ENCODE peak calls at places on chromosome 4, in eight cellular contexts. E is coronary artery, H is NB4, M is HFFc6, C is AG09319, R is WTC11, T is fibroblast of lung, B is uterus. K is an unnamed sample.

GRCh38 chr4:39642885-39643550 is 4.4 kb upstream of the SMIM14 start:
- DNase-seq in E (no peak), H (peak; percentile 65), M (no peak), C (no peak), R (no peak), T (no peak), B (no peak), K (no peak)

GRCh38 chr4:16524911-16525574 is 298.8 kb upstream of the TAPT1 start:
- DNase-seq in E (no peak), H (no peak), M (no peak), C (peak; percentile 35), R (no peak), T (peak; percentile 96), B (peak; percentile 37), K (no peak)

GRCh38 chr4:122591196-122591595 is 29.7 kb downstream of the IL21 start:
- DNase-seq in E (no peak), H (no peak), M (no peak), C (no peak), R (no peak), T (no peak), B (no peak), K (no peak)

GRCh38 chr4:8745036-8745827 is 126.4 kb downstream of the HMX1 start:
- DNase-seq in E (no peak), H (no peak), M (no peak), C (no peak), R (no peak), T (no peak), B (no peak), K (no peak)

GRCh38 chr4:140252742-140253555 is 99.0 kb upstream of the MAML3 start:
- DNase-seq in E (peak; percentile 80), H (peak; percentile 69), M (no peak), C (peak; percentile 19), R (peak; percentile 75), T (peak; percentile 72), B (peak; percentile 82), K (peak; percentile 41)

GRCh38 chr4:116925900-116926457 is 159.4 kb downstream of the TRAM1L1 start:
- DNase-seq in E (no peak), H (no peak), M (no peak), C (no peak), R (peak; percentile 73), T (no peak), B (no peak), K (no peak)

GRCh38 chr4:186946140-186946539 is 222.5 kb upstream of the FAT1 start:
- DNase-seq in E (no peak), H (no peak), M (no peak), C (no peak), R (peak; percentile 12), T (no peak), B (no peak), K (no peak)

GRCh38 chr4:74161676-74162450 is 3.9 kb downstream of the MTHFD2L start:
- DNase-seq in E (no peak), H (no peak), M (peak; percentile 21), C (no peak), R (no peak), T (peak; percentile 48), B (no peak), K (no peak)

GRCh38 chr4:40058854-40059253 is 2.2 kb downstream of the N4BP2 start:
- DNase-seq in E (no peak), H (no peak), M (no peak), C (no peak), R (no peak), T (no peak), B (no peak), K (no peak)

GRCh38 chr4:109977854-109978501 is 65.3 kb downstream of the EGF start:
- DNase-seq in E (no peak), H (peak; percentile 27), M (peak; percentile 63), C (no peak), R (no peak), T (peak; percentile 65), B (no peak), K (no peak)

GRCh38 chr4:131609039-131609438 is 1540.1 kb upstream of the PCDH10 start:
- DNase-seq in E (no peak), H (no peak), M (no peak), C (no peak), R (no peak), T (peak; percentile 9), B (no peak), K (no peak)

GRCh38 chr4:27381806-27382205 is 521.2 kb downstream of the STIM2 start:
- DNase-seq in E (no peak), H (no peak), M (no peak), C (no peak), R (no peak), T (no peak), B (no peak), K (no peak)

GRCh38 chr4:67719953-67720617 is 19.1 kb upstream of the UBA6 start:
- DNase-seq in E (no peak), H (no peak), M (no peak), C (no peak), R (no peak), T (no peak), B (no peak), K (no peak)

GRCh38 chr4:152536545-152537182 is 772 bp upstream of the FBXW7 start:
- DNase-seq in E (no peak), H (peak; percentile 73), M (peak; percentile 48), C (no peak), R (no peak), T (peak; percentile 55), B (no peak), K (no peak)

GRCh38 chr4:151014521-151015457 is at the start of gene LRBA:
- DNase-seq in E (peak; percentile 80), H (peak; percentile 79), M (peak; percentile 28), C (no peak), R (peak; percentile 92), T (peak; percentile 39), B (peak; percentile 60), K (peak; percentile 24)

GRCh38 chr4:163707873-163708272 is 213.4 kb downstream of the TMA16 start:
- DNase-seq in E (no peak), H (no peak), M (no peak), C (no peak), R (peak; percentile 13), T (no peak), B (no peak), K (no peak)

GRCh38 chr4:166165829-166166420 is 292.9 kb downstream of the TLL1 start:
- DNase-seq in E (no peak), H (peak; percentile 70), M (peak; percentile 78), C (peak; percentile 7), R (no peak), T (peak; percentile 81), B (no peak), K (peak; percentile 15)

GRCh38 chr4:87911252-87911774 is 64.2 kb upstream of the SPP1 start:
- DNase-seq in E (no peak), H (no peak), M (no peak), C (no peak), R (no peak), T (peak; percentile 37), B (no peak), K (no peak)

GRCh38 chr4:139725236-139725635 is 59.6 kb downstream of the MGST2 start:
- DNase-seq in E (no peak), H (no peak), M (no peak), C (no peak), R (no peak), T (no peak), B (no peak), K (no peak)

GRCh38 chr4:176156656-176157055 is 38.7 kb downstream of the SPATA4 start:
- DNase-seq in E (no peak), H (no peak), M (no peak), C (peak; percentile 16), R (no peak), T (peak; percentile 43), B (no peak), K (no peak)

GRCh38 chr4:103197765-103198110 is 405 bp downstream of the CENPE start:
- DNase-seq in E (no peak), H (no peak), M (peak; percentile 17), C (no peak), R (no peak), T (no peak), B (no peak), K (no peak)

GRCh38 chr4:159607824-159608223 is 504.9 kb downstream of the RAPGEF2 start:
- DNase-seq in E (no peak), H (no peak), M (no peak), C (no peak), R (no peak), T (no peak), B (no peak), K (no peak)

GRCh38 chr4:159606835-159607234 is 504.0 kb downstream of the RAPGEF2 start:
- DNase-seq in E (no peak), H (no peak), M (no peak), C (no peak), R (no peak), T (no peak), B (no peak), K (no peak)

DNA sequence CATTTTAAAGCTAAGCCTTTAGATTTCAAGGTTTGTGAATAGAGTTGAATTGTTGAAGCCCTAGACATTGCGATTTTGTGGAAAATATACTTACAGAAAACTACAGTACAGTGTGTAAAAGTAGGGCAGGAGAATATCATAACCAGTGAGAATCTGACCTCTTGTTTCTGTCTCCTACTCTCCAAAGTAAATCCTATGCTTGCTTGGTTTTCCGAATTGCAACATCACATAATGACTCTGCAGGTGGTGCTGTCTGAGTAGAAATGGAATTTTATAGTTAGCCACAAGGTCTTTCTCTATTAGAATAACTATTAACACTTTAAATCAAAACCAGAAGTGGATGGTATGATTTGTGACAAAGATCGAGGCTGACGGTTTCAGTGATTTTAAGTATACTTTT is 505.6 kb downstream of the RAPGEF2 start:
- DNase-seq in E (no peak), H (no peak), M (no peak), C (no peak), R (no peak), T (no peak), B (no peak), K (no peak)
- TF ChIP-seq CTCF in E (no peak), H (no peak), M (no peak), C (no peak), R (no peak), T (no peak), B (no peak), K (no peak)

DNA sequence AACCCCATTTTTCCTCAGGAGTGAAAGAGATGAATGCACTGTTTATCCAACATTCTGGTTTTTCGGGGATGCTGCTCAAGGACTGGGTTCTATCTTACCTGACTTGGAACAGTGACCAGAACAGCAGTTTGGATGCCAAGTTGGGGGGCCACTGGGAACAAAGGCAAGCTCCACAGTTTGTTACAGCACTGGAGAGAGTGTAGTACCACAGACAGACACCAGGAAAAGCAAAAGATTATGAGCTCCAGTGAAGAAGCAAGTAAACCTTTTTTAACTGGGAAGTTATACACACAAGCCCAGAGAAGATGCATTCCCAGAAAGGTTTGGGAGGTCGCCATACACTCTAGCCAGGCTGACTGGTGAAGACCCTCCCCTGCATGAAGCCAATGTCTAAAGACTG is 13.6 kb downstream of the C4orf36 start:
- DNase-seq in E (no peak), H (no peak), M (no peak), C (no peak), R (no peak), T (no peak), B (no peak), K (no peak)
- TF ChIP-seq CTCF in E (no peak), H (no peak), M (peak; percentile 28), C (no peak), R (peak; percentile 17), T (no peak), B (no peak), K (no peak)

GRCh38 chr4:124515591-124515990 is 196.9 kb downstream of the ANKRD50 start:
- DNase-seq in E (no peak), H (no peak), M (no peak), C (no peak), R (no peak), T (no peak), B (no peak), K (no peak)
- TF ChIP-seq CTCF in E (no peak), H (no peak), M (no peak), C (no peak), R (no peak), T (no peak), B (no peak), K (no peak)

GRCh38 chr4:2842667-2843022 is 999 bp upstream of the ADD1 start:
- DNase-seq in E (no peak), H (no peak), M (no peak), C (no peak), R (no peak), T (no peak), B (no peak), K (no peak)
- TF ChIP-seq CTCF in E (no peak), H (no peak), M (no peak), C (no peak), R (no peak), T (no peak), B (no peak), K (no peak)